ENCODE peak calls at places on chromosomes 3 and 15, in six cellular contexts. C is IMR-90, H is A549, D is GM12878, B is HepG2, V is K562. U is an unnamed sample.

GRCh38 chr3:10006048-10006761 is 19.6 kb upstream of the EMC3 start:
- DNase-seq in H (no peak), B (peak), C (no peak), V (no peak), D (no peak), U (no peak)

GRCh38 chr3:39097716-39098472 is 9.5 kb downstream of the GORASP1 start:
- DNase-seq in H (no peak), V (no peak), D (no peak), B (no peak), C (no peak), U (no peak)

GRCh38 chr3:167151671-167152070 is 228.4 kb downstream of the ZBBX start:
- DNase-seq in C (no peak), V (no peak), B (no peak), D (no peak), H (no peak), U (no peak)

GRCh38 chr15:90596943-90597342 is 67.2 kb downstream of the CRTC3 start:
- DNase-seq in V (no peak), B (no peak), D (no peak), H (no peak), C (no peak), U (no peak)

GRCh38 chr3:150040097-150040496 is 69.4 kb upstream of the PFN2 start:
- DNase-seq in C (no peak), H (no peak), D (no peak), V (no peak), B (no peak), U (no peak)

GRCh38 chr3:187773233-187773962 is 28.1 kb upstream of the BCL6 start:
- DNase-seq in B (no peak), H (no peak), D (peak), C (no peak), V (no peak), U (no peak)

GRCh38 chr3:43036621-43037331 is 57.7 kb downstream of the GASK1A start:
- DNase-seq in H (no peak), B (no peak), C (no peak), D (peak), V (no peak), U (no peak)

GRCh38 chr15:24943361-24943760 is 11.4 kb upstream of the SNRPN start:
- DNase-seq in C (no peak), B (no peak), D (no peak), H (no peak), V (no peak), U (no peak)

GRCh38 chr15:69591905-69592508 is 139.4 kb downstream of the RPLP1 start:
- DNase-seq in V (no peak), C (no peak), H (peak), D (no peak), B (peak), U (no peak)

GRCh38 chr15:42584031-42584765 is 8.8 kb downstream of the STARD9 start:
- DNase-seq in V (peak), D (no peak), H (no peak), C (peak), B (peak), U (no peak)

GRCh38 chr3:122013448-122013925 is 8.6 kb downstream of the ILDR1 start:
- DNase-seq in B (no peak), D (no peak), H (no peak), V (no peak), C (no peak), U (no peak)

GRCh38 chr3:119314821-119315220 is 20.6 kb downstream of the ARHGAP31 start:
- DNase-seq in D (no peak), H (no peak), V (no peak), B (no peak), C (no peak), U (no peak)

GRCh38 chr3:117393801-117394200 is 684.2 kb downstream of the TUSC7 start:
- DNase-seq in V (no peak), H (no peak), D (no peak), C (no peak), B (no peak), U (no peak)
- TF ChIP-seq BHLHE40 in V (no peak), H (no peak), D (no peak), C (no peak), B (no peak), U (no peak)

GRCh38 chr15:98684441-98684840 is 36.1 kb downstream of the IGF1R start:
- DNase-seq in D (no peak), B (no peak), C (peak), V (no peak), H (no peak), U (no peak)
- TF ChIP-seq BHLHE40 in D (no peak), B (no peak), C (no peak), V (no peak), H (no peak), U (no peak)

DNA sequence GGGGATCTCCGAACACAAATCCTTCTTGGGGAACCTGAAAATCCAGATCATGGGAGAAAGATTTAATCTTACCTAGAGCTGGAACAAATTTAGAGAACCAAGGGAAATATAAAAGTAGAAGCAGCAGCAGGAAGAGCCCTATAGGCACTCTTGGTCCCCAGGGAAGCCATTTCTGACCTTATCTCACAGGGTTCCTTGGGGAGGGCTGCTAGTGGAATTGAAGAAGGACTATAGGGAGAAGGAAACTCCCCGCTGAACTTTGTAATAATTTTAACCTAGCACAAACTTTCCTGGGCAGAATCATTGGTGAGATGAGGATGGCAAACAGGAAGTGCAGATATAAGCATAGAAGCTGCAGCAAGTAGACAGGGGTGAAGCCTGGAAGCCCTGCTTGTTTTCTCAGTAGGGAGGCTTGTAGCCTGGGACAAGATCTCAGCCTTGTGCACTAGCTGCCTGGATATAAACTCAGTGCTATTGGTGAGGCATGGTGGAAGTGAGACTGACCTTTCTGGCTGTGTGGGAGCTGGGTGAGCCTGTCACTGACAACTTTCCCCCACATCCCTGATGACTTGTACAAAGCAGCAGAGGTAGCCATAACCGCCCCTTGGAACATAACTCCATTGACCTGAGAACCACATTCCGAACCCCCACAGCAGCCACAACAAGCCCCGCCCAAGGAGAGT is 343.0 kb upstream of the TGFBR2 start:
- DNase-seq in D (no peak), H (no peak), B (no peak), V (no peak), C (no peak), U (no peak)
- TF ChIP-seq BHLHE40 in D (no peak), H (no peak), B (no peak), V (no peak), C (no peak), U (no peak)

GRCh38 chr3:184685646-184686045 is 26.2 kb downstream of the MAGEF1 start:
- DNase-seq in D (no peak), H (no peak), C (no peak), V (no peak), B (no peak), U (no peak)
- TF ChIP-seq BHLHE40 in D (no peak), H (no peak), C (no peak), V (no peak), B (no peak), U (no peak)

GRCh38 chr3:76873509-76874242 is 166.2 kb upstream of the ROBO2 start:
- DNase-seq in D (no peak), C (no peak), V (no peak), B (peak), H (no peak), U (no peak)
- TF ChIP-seq BHLHE40 in D (no peak), C (no peak), V (no peak), B (no peak), H (no peak), U (no peak)

GRCh38 chr3:195123196-195123805 is 147.7 kb downstream of the XXYLT1 start:
- DNase-seq in C (peak), B (no peak), V (peak), H (no peak), D (no peak), U (peak)
- TF ChIP-seq BHLHE40 in C (no peak), B (no peak), V (no peak), H (no peak), D (no peak), U (no peak)

GRCh38 chr3:14216257-14217048 is 37.8 kb downstream of the LSM3 start:
- DNase-seq in B (peak), D (no peak), H (peak), C (no peak), V (no peak), U (peak)
- TF ChIP-seq BHLHE40 in B (no peak), D (no peak), H (no peak), C (no peak), V (no peak), U (no peak)

GRCh38 chr3:125146601-125147490 is 65.7 kb downstream of the SLC12A8 start:
- DNase-seq in C (no peak), D (no peak), H (no peak), B (no peak), V (no peak), U (no peak)
- TF ChIP-seq BHLHE40 in C (no peak), D (no peak), H (no peak), B (no peak), V (no peak), U (no peak)